ENCODE peak calls at places on chromosome 10, in nine cellular contexts. K is cardiac muscle cell, R is fibroblast of lung, D is colonic mucosa, G is A549, J is HFFc6, T is body of pancreas, X is RWPE1, V is GM13976. S is an unnamed sample.

GRCh38 chr10:47453435-47454293 is 30.3 kb downstream of the ANXA8 start:
- DNase-seq in K (no peak), R (no peak), D (no peak), G (no peak), J (no peak), T (no peak), X (no peak), V (peak), S (no peak)

GRCh38 chr10:10513067-10513466 is 504.6 kb upstream of the CELF2 start:
- DNase-seq in K (no peak), R (no peak), D (no peak), G (no peak), J (no peak), T (no peak), X (no peak), V (no peak), S (no peak)

GRCh38 chr10:55519264-55519663 is 718.2 kb upstream of the PCDH15 start:
- DNase-seq in K (no peak), R (no peak), D (no peak), G (no peak), J (no peak), T (no peak), X (no peak), V (no peak), S (no peak)

GRCh38 chr10:105952153-105952552 is 1212.4 kb downstream of the SORCS1 start:
- DNase-seq in K (peak), R (peak), D (no peak), G (no peak), J (peak), T (peak), X (peak), V (peak), S (no peak)

GRCh38 chr10:93703066-93703465 is 674 bp upstream of the FRA10AC1 start:
- DNase-seq in K (no peak), R (peak), D (peak), G (no peak), J (no peak), T (no peak), X (no peak), V (peak), S (peak)

GRCh38 chr10:58473966-58474365 is 38.7 kb upstream of the BICC1 start:
- DNase-seq in K (no peak), R (peak), D (no peak), G (no peak), J (peak), T (no peak), X (no peak), V (no peak), S (no peak)

GRCh38 chr10:85151506-85151905 is 823.1 kb downstream of the CCSER2 start:
- DNase-seq in K (no peak), R (no peak), D (no peak), G (no peak), J (no peak), T (no peak), X (no peak), V (no peak), S (no peak)

GRCh38 chr10:80805343-80806020 is 267.8 kb downstream of the SH2D4B start:
- DNase-seq in K (no peak), R (no peak), D (no peak), G (no peak), J (no peak), T (no peak), X (no peak), V (no peak), S (no peak)

GRCh38 chr10:88792656-88793055 is 9.9 kb upstream of the LIPM start:
- DNase-seq in K (no peak), R (peak), D (no peak), G (no peak), J (peak), T (peak), X (no peak), V (no peak), S (no peak)

GRCh38 chr10:49398000-49398861 is 2.3 kb upstream of the DRGX start:
- DNase-seq in K (peak), R (peak), D (peak), G (peak), J (no peak), T (peak), X (peak), V (peak), S (no peak)

GRCh38 chr10:99711129-99711719 is 20.7 kb downstream of the COX15 start:
- DNase-seq in K (peak), R (peak), D (peak), G (peak), J (peak), T (peak), X (peak), V (peak), S (peak)

GRCh38 chr10:7412482-7413251 is 1.8 kb upstream of the SFMBT2 start:
- DNase-seq in K (peak), R (no peak), D (peak), G (no peak), J (no peak), T (peak), X (no peak), V (peak), S (no peak)

GRCh38 chr10:3119796-3120459 is 52.6 kb downstream of the PFKP start:
- DNase-seq in K (peak), R (peak), D (no peak), G (peak), J (no peak), T (no peak), X (peak), V (no peak), S (no peak)

GRCh38 chr10:7857259-7857658 is 39.0 kb downstream of the TAF3 start:
- DNase-seq in K (no peak), R (no peak), D (no peak), G (no peak), J (no peak), T (peak), X (no peak), V (no peak), S (no peak)

GRCh38 chr10:126398383-126398743 is 10.1 kb upstream of the ADAM12 start:
- DNase-seq in K (no peak), R (no peak), D (no peak), G (no peak), J (no peak), T (no peak), X (no peak), V (no peak), S (no peak)

GRCh38 chr10:73095479-73096021 is 1.1 kb downstream of the P4HA1 start:
- DNase-seq in K (peak), R (peak), D (peak), G (peak), J (peak), T (peak), X (no peak), V (no peak), S (peak)

GRCh38 chr10:43258922-43259247 is 8.0 kb downstream of the RASGEF1A start:
- DNase-seq in K (no peak), R (no peak), D (no peak), G (no peak), J (no peak), T (no peak), X (no peak), V (peak), S (no peak)

GRCh38 chr10:5736591-5736990 is 52.0 kb downstream of the TASOR2 start:
- DNase-seq in K (no peak), R (no peak), D (no peak), G (no peak), J (no peak), T (no peak), X (no peak), V (no peak), S (no peak)

GRCh38 chr10:109859221-109859620 is 64.1 kb downstream of the XPNPEP1 start:
- DNase-seq in K (no peak), R (no peak), D (no peak), G (no peak), J (no peak), T (no peak), X (no peak), V (no peak), S (no peak)

GRCh38 chr10:5442056-5442989 is 30.0 kb downstream of the NET1 start:
- DNase-seq in K (peak), R (peak), D (peak), G (peak), J (peak), T (peak), X (peak), V (peak), S (no peak)

GRCh38 chr10:74825033-74825370 is 1.4 kb upstream of the KAT6B start:
- DNase-seq in K (peak), R (no peak), D (peak), G (peak), J (no peak), T (peak), X (no peak), V (peak), S (peak)

GRCh38 chr10:17643339-17643754 is 604 bp upstream of the STAM start:
- DNase-seq in K (peak), R (no peak), D (no peak), G (peak), J (peak), T (peak), X (peak), V (no peak), S (peak)

GRCh38 chr10:88538038-88538437 is 45.1 kb downstream of the RNLS start:
- DNase-seq in K (no peak), R (peak), D (no peak), G (no peak), J (peak), T (no peak), X (no peak), V (no peak), S (no peak)

GRCh38 chr10:88184543-88185297 is 321.3 kb downstream of the PTEN start:
- DNase-seq in K (no peak), R (no peak), D (no peak), G (no peak), J (no peak), T (no peak), X (no peak), V (no peak), S (no peak)

GRCh38 chr10:17432738-17433137 is 21.7 kb downstream of the ST8SIA6 start:
- DNase-seq in K (no peak), R (no peak), D (no peak), G (no peak), J (no peak), T (no peak), X (no peak), V (no peak), S (no peak)

GRCh38 chr10:112649492-112650152 is 202.6 kb downstream of the VTI1A start:
- DNase-seq in K (no peak), R (no peak), D (no peak), G (no peak), J (peak), T (no peak), X (no peak), V (no peak), S (no peak)

GRCh38 chr10:88542522-88542921 is 40.6 kb downstream of the RNLS start:
- DNase-seq in K (no peak), R (no peak), D (no peak), G (no peak), J (no peak), T (no peak), X (no peak), V (no peak), S (peak)

GRCh38 chr10:77715081-77715480 is 77.5 kb upstream of the KCNMA1 start:
- DNase-seq in K (no peak), R (no peak), D (no peak), G (peak), J (no peak), T (no peak), X (peak), V (no peak), S (no peak)

GRCh38 chr10:6292741-6293151 is 90.0 kb downstream of the PFKFB3 start:
- DNase-seq in K (no peak), R (no peak), D (no peak), G (no peak), J (no peak), T (no peak), X (no peak), V (no peak), S (no peak)

GRCh38 chr10:101789686-101790085 is 6.4 kb upstream of the NPM3 start:
- DNase-seq in K (no peak), R (no peak), D (no peak), G (no peak), J (no peak), T (no peak), X (no peak), V (no peak), S (no peak)
- TF ChIP-seq CTCF in K (no peak), R (no peak), D (no peak), G (no peak), J (no peak), T (no peak), X (no peak), V (no peak), S (no peak)

GRCh38 chr10:132023092-132023811 is 41.5 kb upstream of the BNIP3 start:
- DNase-seq in K (peak), R (peak), D (peak), G (peak), J (peak), T (peak), X (peak), V (peak), S (peak)
- TF ChIP-seq CTCF in K (peak), R (peak), D (peak), G (peak), J (peak), T (peak), X (peak), V (peak), S (peak)

GRCh38 chr10:69451209-69451783 is at the start of gene TSPAN15:
- DNase-seq in K (peak), R (peak), D (peak), G (peak), J (peak), T (peak), X (peak), V (peak), S (peak)
- TF ChIP-seq CTCF in K (no peak), R (no peak), D (no peak), G (no peak), J (no peak), T (no peak), X (no peak), V (no peak), S (no peak)

GRCh38 chr10:123999261-123999660 is 94.1 kb downstream of the CHST15 start:
- DNase-seq in K (no peak), R (no peak), D (no peak), G (no peak), J (no peak), T (no peak), X (no peak), V (peak), S (no peak)
- TF ChIP-seq CTCF in K (no peak), R (no peak), D (no peak), G (no peak), J (peak), T (no peak), X (no peak), V (no peak), S (no peak)

GRCh38 chr10:90089724-90090123 is 388.3 kb downstream of the KIF20B start:
- DNase-seq in K (no peak), R (no peak), D (no peak), G (no peak), J (no peak), T (no peak), X (no peak), V (no peak), S (no peak)

GRCh38 chr10:90088008-90088322 is 386.6 kb downstream of the KIF20B start:
- DNase-seq in K (no peak), R (no peak), D (no peak), G (no peak), J (no peak), T (no peak), X (no peak), V (no peak), S (no peak)

GRCh38 chr10:90087197-90088007 is 386.0 kb downstream of the KIF20B start:
- DNase-seq in K (no peak), R (peak), D (no peak), G (no peak), J (no peak), T (no peak), X (peak), V (peak), S (no peak)
- TF ChIP-seq CTCF in K (no peak), R (no peak), D (no peak), G (no peak), J (no peak), T (no peak), X (no peak), V (no peak), S (no peak)